ENCODE peak calls at places on chromosome 16, in seven cellular contexts. L is T-helper 2 cell; B is HEK293T; S is activated T-cell treated with anti-CD3 and anti-CD28 coated beads, Interleukin-2, amount 50 U/mL, for 4 hours; H is ecto neural progenitor cell; J is AG08396; N is ELR. I is an unnamed sample.

GRCh38 chr16:64507240-64508024 is 614.4 kb downstream of the CDH11 start:
- DNase-seq in L (no peak), B (no peak), S (no peak), H (no peak), J (no peak), N (no peak), I (no peak)

GRCh38 chr16:66357523-66357928 is 9.0 kb upstream of the CDH5 start:
- DNase-seq in L (no peak), B (peak), S (peak), H (peak), J (peak), N (peak), I (peak)

GRCh38 chr16:57645691-57646387 is 17.4 kb downstream of the ADGRG1 start:
- DNase-seq in L (no peak), B (no peak), S (no peak), H (no peak), J (peak), N (peak), I (no peak)

GRCh38 chr16:62665269-62665668 is 629.0 kb upstream of the CDH8 start:
- DNase-seq in L (no peak), B (no peak), S (no peak), H (no peak), J (no peak), N (no peak), I (no peak)

GRCh38 chr16:77223184-77223583 is 24.0 kb downstream of the SYCE1L start:
- DNase-seq in L (no peak), B (peak), S (no peak), H (no peak), J (no peak), N (peak), I (peak)

GRCh38 chr16:82671743-82672142 is 45.0 kb downstream of the CDH13 start:
- DNase-seq in L (peak), B (no peak), S (peak), H (no peak), J (no peak), N (peak), I (peak)

GRCh38 chr16:22235839-22236745 is 30.0 kb downstream of the EEF2K start:
- DNase-seq in L (no peak), B (no peak), S (no peak), H (no peak), J (no peak), N (no peak), I (no peak)

GRCh38 chr16:54204756-54205155 is 81.8 kb downstream of the IRX3 start:
- DNase-seq in L (no peak), B (no peak), S (no peak), H (no peak), J (no peak), N (no peak), I (no peak)

GRCh38 chr16:65119905-65120341 is 1.9 kb downstream of the CDH11 start:
- DNase-seq in L (no peak), B (no peak), S (no peak), H (peak), J (peak), N (peak), I (no peak)

GRCh38 chr16:74064120-74064735 is 232.4 kb upstream of the PSMD7 start:
- DNase-seq in L (no peak), B (no peak), S (no peak), H (no peak), J (no peak), N (peak), I (no peak)

GRCh38 chr16:49608801-49609200 is 235.2 kb downstream of the C16orf78 start:
- DNase-seq in L (no peak), B (no peak), S (no peak), H (peak), J (peak), N (peak), I (no peak)

GRCh38 chr16:89334461-89334860 is 117.0 kb downstream of the ZNF778 start:
- DNase-seq in L (no peak), B (no peak), S (no peak), H (no peak), J (no peak), N (no peak), I (no peak)

I was measured in CD4-positive, CD25-positive, alpha-beta regulatory T cell.